ENCODE peak calls at places on chromosomes 5 and 9, in five cellular contexts. X is dorsolateral prefrontal cortex, G is lower leg skin, T is A673, C is epithelial cell of esophagus. F is an unnamed sample.

GRCh38 chr9:131420913-131421312 is 27.0 kb downstream of the PRRC2B start:
- DNase-seq in X (no peak), G (no peak), T (no peak), C (peak), F (no peak)

GRCh38 chr5:135600141-135600570 is 21.4 kb upstream of the CXCL14 start:
- DNase-seq in X (no peak), G (no peak), T (no peak), C (no peak), F (no peak)

GRCh38 chr5:106875591-106876297 is 795.0 kb downstream of the EFNA5 start:
- DNase-seq in X (no peak), G (no peak), T (peak), C (peak), F (no peak)

GRCh38 chr5:140926211-140926902 is at the start of gene PCDHAC1:
- DNase-seq in X (peak), G (peak), T (peak), C (peak), F (peak)

GRCh38 chr5:74641778-74642542 is 1.4 kb upstream of the ENC1 start:
- DNase-seq in X (peak), G (peak), T (peak), C (peak), F (no peak)

GRCh38 chr5:64649512-64649911 is 40.8 kb upstream of the SHISAL2B start:
- DNase-seq in X (no peak), G (no peak), T (no peak), C (no peak), F (no peak)

GRCh38 chr5:102536323-102536928 is 37.6 kb upstream of the SLCO6A1 start:
- DNase-seq in X (no peak), G (no peak), T (peak), C (peak), F (no peak)

GRCh38 chr9:18260527-18260926 is 213.4 kb upstream of the ADAMTSL1 start:
- DNase-seq in X (no peak), G (no peak), T (no peak), C (no peak), F (no peak)

GRCh38 chr5:134647750-134648424 is 698 bp upstream of the SEC24A start:
- DNase-seq in X (no peak), G (peak), T (peak), C (peak), F (no peak)

GRCh38 chr9:83935276-83935890 is 14.2 kb upstream of the KIF27 start:
- DNase-seq in X (no peak), G (no peak), T (peak), C (peak), F (no peak)

GRCh38 chr5:32206053-32206452 is 31.9 kb upstream of the GOLPH3 start:
- DNase-seq in X (no peak), G (no peak), T (no peak), C (no peak), F (no peak)

GRCh38 chr5:68730220-68731010 is 363.4 kb upstream of the SLC30A5 start:
- DNase-seq in X (peak), G (peak), T (peak), C (peak), F (no peak)

GRCh38 chr9:6644346-6645152 is 980 bp downstream of the GLDC start:
- DNase-seq in X (no peak), G (no peak), T (no peak), C (no peak), F (no peak)

GRCh38 chr5:129820-130219 is 37.9 kb downstream of the PLEKHG4B start:
- DNase-seq in X (no peak), G (no peak), T (no peak), C (no peak), F (no peak)

GRCh38 chr9:135520916-135521607 is at the start of gene LCN1:
- DNase-seq in X (no peak), G (no peak), T (no peak), C (no peak), F (no peak)

GRCh38 chr5:54294097-54294667 is 16.2 kb downstream of the ARL15 start:
- DNase-seq in X (no peak), G (no peak), T (no peak), C (no peak), F (no peak)

GRCh38 chr5:147234825-147235635 is at the start of gene STK32A:
- DNase-seq in X (peak), G (no peak), T (peak), C (peak), F (peak)

GRCh38 chr5:138068742-138069375 is 15.0 kb upstream of the WNT8A start:
- DNase-seq in X (peak), G (peak), T (peak), C (peak), F (peak)

GRCh38 chr5:60382761-60383160 is 317.2 kb downstream of the DEPDC1B start:
- DNase-seq in X (no peak), G (no peak), T (peak), C (peak), F (no peak)
- TF ChIP-seq CTCF in X (peak), G (no peak), T (peak), C (peak), F (peak)

DNA sequence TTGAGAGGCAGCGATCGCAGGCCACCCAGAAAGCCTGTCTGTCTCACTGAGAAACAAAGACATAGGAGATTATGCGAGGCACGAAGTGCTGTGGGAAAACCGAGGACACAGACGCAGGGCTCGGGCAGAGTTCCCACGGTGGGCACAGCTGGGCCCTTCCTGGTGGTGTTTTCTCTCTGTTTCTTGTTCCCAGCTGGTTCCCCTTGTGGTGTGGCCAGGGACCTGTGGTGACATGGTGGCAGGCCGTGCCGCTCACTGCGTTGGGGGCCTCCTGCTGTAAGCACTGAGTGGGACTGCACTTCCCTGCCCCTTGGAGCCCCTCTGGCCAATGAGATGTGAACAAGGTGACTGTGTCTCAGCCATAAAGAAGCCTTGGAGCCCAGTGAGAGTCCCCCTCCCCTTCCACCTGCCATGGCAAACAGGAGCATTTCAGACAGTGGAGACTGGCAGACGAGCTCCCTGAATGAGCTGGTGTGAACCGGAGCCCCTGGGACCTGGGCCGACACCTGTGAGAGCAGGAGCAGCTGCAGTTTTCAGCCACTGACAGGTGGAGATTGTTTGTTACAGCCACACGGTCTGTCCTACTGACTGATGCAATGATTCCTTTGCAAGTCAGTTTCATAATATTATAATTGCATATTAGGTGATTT is 13.2 kb upstream of the IRX4 start:
- DNase-seq in X (no peak), G (no peak), T (no peak), C (no peak), F (no peak)
- TF ChIP-seq CTCF in X (no peak), G (no peak), T (no peak), C (no peak), F (no peak)

GRCh38 chr5:150153957-150154617 is 1.6 kb downstream of the PDGFRB start:
- DNase-seq in X (peak), G (no peak), T (peak), C (no peak), F (no peak)

GRCh38 chr5:150156033-150156381 is 362 bp upstream of the PDGFRB start:
- DNase-seq in X (no peak), G (no peak), T (no peak), C (no peak), F (no peak)

GRCh38 chr5:150153483-150153882 is 2.2 kb downstream of the PDGFRB start:
- DNase-seq in X (no peak), G (no peak), T (no peak), C (no peak), F (no peak)

GRCh38 chr5:150155258-150156032 is at the start of gene PDGFRB:
- DNase-seq in X (peak), G (peak), T (peak), C (peak), F (no peak)

DNA sequence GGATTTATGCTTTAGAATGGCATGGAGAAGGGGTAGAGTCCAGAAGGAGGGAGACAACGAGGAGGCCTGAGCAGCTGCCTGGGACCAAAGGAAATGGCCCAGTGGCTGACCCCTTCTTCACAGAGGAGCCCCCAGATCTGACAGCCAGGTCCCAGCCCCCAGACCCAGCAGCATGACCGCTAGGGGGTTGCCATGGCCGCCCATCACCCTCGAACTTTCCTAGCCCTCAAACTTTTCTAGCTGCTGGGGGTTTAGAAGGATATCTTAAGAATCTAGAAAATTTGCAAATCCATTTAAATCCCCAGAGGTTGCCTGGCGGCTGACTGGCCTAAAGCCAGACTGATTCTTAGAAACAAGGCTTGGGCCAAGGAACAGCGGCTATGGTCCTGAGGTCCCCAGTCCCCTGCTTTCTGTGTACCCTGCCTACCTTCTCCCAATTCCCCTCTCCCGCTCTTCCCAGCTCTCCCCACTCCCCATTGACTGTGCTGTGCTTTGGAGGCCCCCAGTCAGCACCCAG is 969 bp downstream of the PDGFRB start:
- DNase-seq in X (no peak), G (no peak), T (peak), C (no peak), F (no peak)
- TF ChIP-seq CTCF in X (no peak), G (no peak), T (no peak), C (no peak), F (no peak)

DNA sequence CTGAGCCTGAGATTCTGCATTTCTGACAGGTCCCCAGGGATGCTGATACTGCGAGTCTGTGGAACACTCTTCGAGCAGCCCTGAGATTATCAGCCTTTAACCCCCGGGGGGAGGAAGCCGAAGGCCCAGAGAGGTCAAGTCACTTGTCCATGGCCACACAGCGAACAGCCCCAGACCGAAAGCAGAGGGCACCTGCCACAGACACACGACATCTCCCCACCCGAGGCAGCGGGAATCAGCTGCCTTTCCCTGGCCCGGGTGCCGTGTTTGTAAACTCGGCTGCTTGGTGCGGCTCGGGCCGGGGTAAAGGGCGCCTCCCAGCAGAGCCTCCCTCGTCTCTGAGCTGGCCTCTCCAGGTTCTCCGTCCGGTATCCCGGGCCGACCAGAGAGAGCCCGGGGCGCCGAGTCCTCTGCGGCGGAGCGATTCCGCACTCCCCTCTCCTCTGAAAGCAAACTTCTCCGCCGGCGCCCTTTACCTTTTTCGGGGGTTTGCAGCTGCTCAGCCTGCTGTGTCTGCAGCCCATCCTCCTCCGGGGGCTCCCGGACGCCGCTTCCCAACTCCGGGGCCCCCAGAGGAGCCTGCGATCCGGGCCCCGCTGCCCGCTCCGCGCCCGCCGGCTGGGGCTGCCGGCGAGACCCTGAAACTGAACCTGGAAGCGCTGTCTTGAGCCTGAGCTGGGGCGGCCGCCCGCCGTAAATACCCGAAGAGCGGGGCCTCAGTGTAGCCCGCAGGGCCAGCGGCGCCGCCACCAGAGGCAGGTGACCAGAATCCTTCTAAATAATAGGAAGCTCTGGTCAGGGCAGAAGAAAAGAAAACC is at the start of gene CCDC69:
- DNase-seq in X (peak), G (peak), T (peak), C (peak), F (peak)
- TF ChIP-seq CTCF in X (no peak), G (no peak), T (peak), C (no peak), F (peak)

DNA sequence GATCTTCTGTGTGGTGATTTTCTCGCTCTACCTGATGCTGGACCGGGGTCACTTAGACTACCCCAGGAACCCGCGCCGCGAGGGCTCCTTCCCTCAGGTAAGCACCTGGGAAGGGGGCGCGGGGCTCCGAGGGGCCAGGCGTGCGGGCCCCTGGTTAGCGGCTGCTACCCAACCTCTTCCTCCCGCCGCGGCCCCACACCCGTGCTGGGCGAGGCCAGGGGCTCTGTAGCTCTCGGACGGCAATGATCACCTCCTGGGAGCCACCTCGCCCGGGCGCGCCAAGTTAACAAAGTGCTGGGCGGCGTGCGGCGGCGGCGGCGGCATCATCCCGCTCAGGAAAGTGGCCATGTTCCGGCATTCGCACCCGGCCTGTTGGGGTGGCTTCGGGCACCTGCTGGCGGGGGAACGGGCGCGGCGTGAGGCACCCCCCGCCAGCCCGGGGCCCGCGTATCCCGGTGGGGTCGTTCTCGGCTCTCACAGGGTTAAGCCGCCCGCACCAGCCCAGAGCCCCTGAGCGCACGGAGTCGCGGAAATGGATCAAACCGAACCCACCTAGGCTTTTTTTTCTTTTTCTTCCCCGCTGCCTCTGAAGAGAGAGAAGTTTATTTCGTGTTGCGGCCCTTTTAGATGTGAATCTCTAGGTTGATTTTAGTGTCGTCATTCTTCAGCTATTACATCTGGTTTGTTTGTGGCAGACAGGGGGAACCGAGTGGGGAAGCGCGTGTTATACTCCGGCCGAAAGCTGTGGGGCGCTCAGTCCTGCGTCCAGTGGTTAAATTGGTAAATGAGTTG is 925 bp downstream of the MAN2A1 start:
- DNase-seq in X (peak), G (peak), T (peak), C (peak), F (peak)
- TF ChIP-seq CTCF in X (peak), G (no peak), T (peak), C (peak), F (peak)